ENCODE peak calls at places on chromosomes 13 and 19, in six cellular contexts. O is endodermal cell, Y is WTC11, I is RWPE2, T is AG10803, M is Calu3. N is an unnamed sample.

GRCh38 chr13:106143392-106143791 is 392.1 kb downstream of the EFNB2 start:
- DNase-seq in Y (no peak), M (no peak), I (no peak), T (peak; percentile 34), O (no peak), N (no peak)

GRCh38 chr19:17473041-17473440 is 2.7 kb downstream of the SLC27A1 start:
- DNase-seq in Y (no peak), I (no peak), T (peak; percentile 93), M (peak; percentile 54), O (no peak), N (no peak)

GRCh38 chr19:13794388-13794751 is 873 bp upstream of the ZSWIM4 start:
- DNase-seq in I (no peak), M (peak; percentile 75), T (peak; percentile 98), O (no peak), Y (no peak), N (no peak)

GRCh38 chr19:47319923-47320871 is 10.5 kb downstream of the C5AR1 start:
- DNase-seq in M (no peak), O (no peak), I (no peak), Y (no peak), T (no peak), N (no peak)

GRCh38 chr13:30276178-30276577 is 31.2 kb downstream of the KATNAL1 start:
- DNase-seq in Y (no peak), O (no peak), M (no peak), I (no peak), T (no peak), N (no peak)

GRCh38 chr19:277581-278165 is 13.5 kb downstream of the PLPP2 start:
- DNase-seq in O (peak; percentile 88), M (no peak), T (no peak), Y (peak; percentile 61), I (no peak), N (no peak)

GRCh38 chr13:109684836-109685602 is 101.4 kb downstream of the IRS2 start:
- DNase-seq in I (no peak), T (no peak), O (no peak), Y (no peak), M (peak; percentile 9), N (no peak)

GRCh38 chr13:44399045-44399444 is 25.4 kb downstream of the SERP2 start:
- DNase-seq in M (no peak), I (no peak), T (no peak), O (no peak), Y (no peak), N (no peak)

GRCh38 chr13:28370448-28370847 is 124.5 kb downstream of the FLT1 start:
- DNase-seq in T (no peak), I (no peak), O (no peak), M (no peak), Y (no peak), N (no peak)

GRCh38 chr13:25525884-25526283 is 154.1 kb downstream of the ATP8A2 start:
- DNase-seq in M (no peak), T (no peak), O (no peak), I (no peak), Y (no peak), N (no peak)

GRCh38 chr13:105159794-105160193 is 1375.7 kb downstream of the EFNB2 start:
- DNase-seq in M (no peak), O (no peak), I (no peak), T (no peak), Y (no peak), N (peak; percentile 15)

GRCh38 chr19:49217382-49217781 is 59.8 kb downstream of the TRPM4 start:
- DNase-seq in I (no peak), T (peak; percentile 28), O (no peak), Y (no peak), M (no peak), N (no peak)

GRCh38 chr13:64234255-64234654 is 2818.6 kb upstream of the PCDH20 start:
- DNase-seq in O (no peak), Y (no peak), T (peak; percentile 63), I (no peak), M (no peak), N (no peak)

GRCh38 chr13:26847281-26847680 is 86.7 kb upstream of the GPR12 start:
- DNase-seq in Y (peak; percentile 34), O (peak; percentile 66), T (no peak), I (no peak), M (no peak), N (no peak)

GRCh38 chr19:5585461-5586299 is 17.9 kb upstream of the TINCR start:
- DNase-seq in T (no peak), Y (peak; percentile 73), M (no peak), I (no peak), O (peak; percentile 94), N (no peak)

GRCh38 chr19:6516659-6517291 is 14.1 kb upstream of the TNFSF9 start:
- DNase-seq in T (peak; percentile 78), Y (peak; percentile 96), O (peak; percentile 97), M (peak; percentile 92), I (peak; percentile 82), N (peak; percentile 96)

GRCh38 chr13:49367640-49368431 is 76.0 kb downstream of the CAB39L start:
- DNase-seq in M (no peak), T (peak; percentile 66), I (no peak), O (no peak), Y (no peak), N (no peak)
- TF ChIP-seq CTCF in M (no peak), T (peak; percentile 29), I (no peak), O (no peak), Y (no peak), N (no peak)

GRCh38 chr19:29663861-29664752 is 1.2 kb upstream of the PLEKHF1 start:
- DNase-seq in Y (no peak), M (no peak), T (peak; percentile 73), O (no peak), I (no peak), N (no peak)

GRCh38 chr19:29664753-29665214 is 477 bp upstream of the PLEKHF1 start:
- DNase-seq in Y (no peak), I (no peak), M (no peak), O (no peak), T (no peak), N (no peak)

GRCh38 chr19:29665826-29666633 is 769 bp downstream of the PLEKHF1 start:
- DNase-seq in T (peak; percentile 69), Y (peak; percentile 64), M (peak; percentile 28), I (no peak), O (peak; percentile 90), N (no peak)

GRCh38 chr19:29666634-29667389 is 1.6 kb downstream of the PLEKHF1 start:
- DNase-seq in T (peak; percentile 72), O (peak; percentile 85), Y (peak; percentile 66), M (no peak), I (no peak), N (no peak)

GRCh38 chr19:29665215-29665825 is at the start of gene PLEKHF1:
- DNase-seq in M (peak; percentile 93), O (peak; percentile 96), T (peak; percentile 73), Y (peak; percentile 90), I (peak; percentile 64), N (peak; percentile 94)
- TF ChIP-seq CTCF in M (no peak), O (no peak), T (no peak), Y (no peak), I (no peak), N (no peak)

GRCh38 chr13:111491021-111491420 is 170.6 kb downstream of the TEX29 start:
- DNase-seq in O (no peak), M (no peak), I (peak; percentile 49), Y (no peak), T (no peak), N (no peak)

GRCh38 chr13:111489301-111489700 is 168.9 kb downstream of the TEX29 start:
- DNase-seq in Y (no peak), M (no peak), T (no peak), I (peak; percentile 19), O (no peak), N (no peak)

GRCh38 chr13:111492341-111492945 is 172.0 kb downstream of the TEX29 start:
- DNase-seq in T (no peak), I (no peak), M (no peak), Y (no peak), O (no peak), N (no peak)

GRCh38 chr13:111491659-111492058 is 171.2 kb downstream of the TEX29 start:
- DNase-seq in I (no peak), T (no peak), O (no peak), Y (no peak), M (no peak), N (no peak)

DNA sequence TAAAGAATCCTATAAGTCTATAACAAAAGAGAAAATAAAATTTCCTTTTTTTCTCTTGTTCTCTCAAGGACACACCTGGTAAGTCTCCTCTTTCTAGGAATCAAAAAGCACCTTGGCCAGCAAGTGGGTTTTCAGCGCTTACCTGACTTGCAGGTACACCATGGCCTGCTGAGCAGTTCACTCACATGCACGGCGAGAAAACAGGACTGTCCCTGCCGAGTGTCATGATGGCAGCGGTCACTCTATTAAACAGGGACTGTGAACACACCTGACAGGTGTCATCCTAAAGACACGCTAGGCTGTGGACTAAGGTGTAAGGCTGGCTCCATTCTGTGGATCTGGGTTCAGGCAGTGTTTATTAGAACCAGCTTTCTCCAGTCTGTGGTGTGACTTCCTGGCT is 170.2 kb downstream of the TEX29 start:
- DNase-seq in T (no peak), I (peak; percentile 25), O (no peak), Y (no peak), M (no peak), N (no peak)
- TF ChIP-seq CTCF in T (no peak), I (no peak), O (no peak), Y (no peak), M (no peak), N (no peak)

GRCh38 chr13:112225429-112226090 is 150.6 kb upstream of the SPACA7 start:
- DNase-seq in T (no peak), O (no peak), I (no peak), M (no peak), Y (no peak), N (no peak)
- TF ChIP-seq CTCF in T (no peak), O (peak; percentile 62), I (no peak), M (no peak), Y (no peak), N (no peak)

GRCh38 chr19:41957838-41958366 is 1.2 kb downstream of the RABAC1 start:
- DNase-seq in T (peak; percentile 79), O (peak; percentile 94), Y (peak; percentile 83), M (peak; percentile 89), I (no peak), N (peak; percentile 70)

GRCh38 chr19:41957161-41957837 is 1.8 kb downstream of the RABAC1 start:
- DNase-seq in I (no peak), O (no peak), M (no peak), T (no peak), Y (no peak), N (no peak)

GRCh38 chr19:41960973-41961372 is 1.9 kb upstream of the RABAC1 start:
- DNase-seq in M (no peak), T (no peak), O (no peak), Y (no peak), I (no peak), N (no peak)

GRCh38 chr19:41958367-41959055 is 610 bp downstream of the RABAC1 start:
- DNase-seq in I (peak; percentile 87), O (peak; percentile 97), M (peak; percentile 95), Y (peak; percentile 95), T (peak; percentile 64), N (peak; percentile 94)

GRCh38 chr19:41959056-41960053 is at the start of gene RABAC1:
- DNase-seq in Y (peak; percentile 97), M (peak; percentile 93), O (peak; percentile 98), I (peak; percentile 90), T (peak; percentile 86), N (peak; percentile 95)
- TF ChIP-seq CTCF in Y (no peak), M (no peak), O (peak; percentile 67), I (peak; percentile 25), T (peak; percentile 38), N (peak; percentile 11)

N was measured in glutamatergic neuron.